ENCODE peak calls at places on chromosomes 5 and 9, in six cellular contexts. X, E, L, Y, S and N are unnamed samples. For H3K27me3 and H3K9me3, the result is how much of the 10 kb centered on the place peaks cover.

GRCh38 chr5:132456553-132457361 is 33.8 kb downstream of the IRF1 start:
- DNase-seq in S (no peak), L (peak), X (peak), Y (peak), E (no peak), N (peak)

GRCh38 chr5:108046955-108047670 is 334.8 kb downstream of the FBXL17 start:
- DNase-seq in L (no peak), Y (no peak), S (no peak), X (no peak), E (no peak), N (no peak)

GRCh38 chr5:97043511-97043910 is 98.9 kb downstream of the LIX1 start:
- DNase-seq in Y (no peak), S (no peak), X (no peak), E (no peak), L (no peak), N (no peak)

GRCh38 chr9:121322037-121322736 is 47.9 kb downstream of the STOM start:
- DNase-seq in S (peak), E (no peak), X (peak), Y (no peak), L (peak), N (no peak)

GRCh38 chr9:130846487-130847305 is 11.6 kb downstream of the ABL1 start:
- DNase-seq in L (peak), S (no peak), X (peak), Y (no peak), E (peak), N (peak)

GRCh38 chr5:102241809-102242421 is 54.2 kb downstream of the SLCO4C1 start:
- DNase-seq in E (no peak), L (no peak), X (no peak), S (peak), Y (no peak), N (no peak)

GRCh38 chr5:103849934-103850333 is 287.3 kb upstream of the NUDT12 start:
- DNase-seq in X (peak), L (peak), Y (no peak), E (no peak), S (no peak), N (no peak)

GRCh38 chr9:77897292-77897691 is 134.3 kb downstream of the GNAQ start:
- DNase-seq in S (no peak), L (no peak), E (no peak), X (no peak), Y (no peak), N (peak)

GRCh38 chr5:111453290-111453689 is 59.0 kb downstream of the STARD4 start:
- DNase-seq in Y (no peak), X (no peak), L (no peak), E (no peak), S (no peak), N (no peak)

GRCh38 chr9:16315720-16316119 is 554.8 kb downstream of the BNC2 start:
- DNase-seq in S (no peak), E (no peak), L (no peak), X (peak), Y (no peak), N (no peak)

GRCh38 chr5:108818613-108819272 is 71.0 kb downstream of the FER start:
- DNase-seq in E (no peak), L (no peak), Y (no peak), S (no peak), X (peak), N (no peak)

GRCh38 chr5:90097082-90097477 is 312.5 kb downstream of the CETN3 start:
- DNase-seq in E (no peak), L (no peak), S (no peak), X (no peak), Y (no peak), N (no peak)

GRCh38 chr5:73648490-73648889 is 22.5 kb downstream of the ARHGEF28 start:
- DNase-seq in E (no peak), L (no peak), X (no peak), S (no peak), Y (no peak), N (no peak)

GRCh38 chr9:114099523-114100270 is 605 bp upstream of the KIF12 start:
- DNase-seq in E (no peak), S (no peak), L (no peak), Y (no peak), X (no peak), N (no peak)

GRCh38 chr9:38153152-38153909 is 84.3 kb upstream of the SHB start:
- DNase-seq in E (no peak), S (peak), X (no peak), L (no peak), Y (no peak), N (no peak)

GRCh38 chr9:126157826-126158431 is 168.7 kb upstream of the MVB12B start:
- DNase-seq in L (no peak), Y (no peak), E (no peak), X (no peak), S (no peak), N (no peak)

GRCh38 chr9:96467784-96468183 is 17.8 kb downstream of the HABP4 start:
- DNase-seq in L (no peak), Y (no peak), S (no peak), E (no peak), X (no peak), N (no peak)

DNA sequence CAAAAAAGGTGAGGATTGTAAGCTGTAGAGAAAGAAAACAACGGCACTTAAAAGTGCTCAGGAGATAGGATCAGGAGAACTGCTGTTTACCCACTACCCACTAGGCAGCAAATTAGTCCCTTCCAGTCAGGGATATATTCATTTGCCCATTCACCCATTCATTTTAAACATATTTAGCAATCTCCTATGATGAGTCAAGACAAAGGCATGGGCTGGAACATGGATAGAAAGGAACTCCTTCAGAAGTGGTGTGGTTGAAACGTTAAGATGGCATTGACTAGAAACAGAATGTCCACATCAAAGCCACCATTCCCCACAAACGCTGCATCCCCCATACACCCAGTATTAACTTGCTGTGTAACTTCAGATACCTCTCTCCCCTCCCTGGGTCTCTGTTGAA is 225.7 kb downstream of the ASTN2 start:
- DNase-seq in Y (no peak), L (peak), E (no peak), X (no peak), S (no peak), N (no peak)
- H3K4me3 ChIP-seq in Y (no peak), L (no peak), E (no peak), X (no peak), S (no peak), N (no peak)

GRCh38 chr9:108300296-108301287 is 555.2 kb downstream of the ACTL7B start:
- DNase-seq in E (no peak), X (no peak), L (no peak), S (no peak), Y (no peak), N (no peak)
- H3K27me3 ChIP-seq in E (under half), X (under half), L (under half), S (under half), Y (under half), N (under half)

GRCh38 chr5:3888290-3888689 is 292.7 kb downstream of the IRX1 start:
- DNase-seq in E (no peak), X (no peak), L (no peak), Y (no peak), S (no peak), N (no peak)
- H3K9me3 ChIP-seq in E (under half), X (under half), L (under half), Y (under half), S (under half), N (under half)

GRCh38 chr9:129465834-129466535 is 154.9 kb downstream of the C9orf50 start:
- DNase-seq in E (no peak), S (no peak), X (no peak), Y (no peak), L (no peak), N (no peak)

GRCh38 chr9:129467004-129467588 is 153.8 kb downstream of the C9orf50 start:
- DNase-seq in E (no peak), L (no peak), S (no peak), Y (no peak), X (no peak), N (no peak)

GRCh38 chr9:129469988-129470316 is 150.9 kb downstream of the C9orf50 start:
- DNase-seq in S (no peak), L (no peak), X (no peak), Y (no peak), E (no peak), N (no peak)

GRCh38 chr9:129469188-129469987 is 151.5 kb downstream of the C9orf50 start:
- DNase-seq in X (no peak), L (no peak), E (no peak), S (no peak), Y (no peak), N (no peak)

GRCh38 chr9:129467739-129468666 is 152.9 kb downstream of the C9orf50 start:
- DNase-seq in Y (no peak), L (no peak), X (no peak), E (no peak), S (no peak), N (no peak)
- H3K4me3 ChIP-seq in Y (no peak), L (no peak), X (no peak), E (no peak), S (no peak), N (no peak)

GRCh38 chr9:134928796-134929559 is 11.3 kb upstream of the FCN1 start:
- DNase-seq in Y (no peak), S (no peak), X (no peak), L (no peak), E (peak), N (no peak)
- H3K27me3 ChIP-seq in Y (under half), S (under half), X (under half), L (under half), E (under half), N (under half)

GRCh38 chr5:171310816-171311697 is 2.0 kb downstream of the TLX3 start:
- DNase-seq in S (peak), L (peak), Y (no peak), E (peak), X (peak), N (peak)

GRCh38 chr5:171310334-171310815 is 1.3 kb downstream of the TLX3 start:
- DNase-seq in Y (no peak), X (no peak), E (peak), L (no peak), S (no peak), N (no peak)

GRCh38 chr5:171313481-171314206 is 4.6 kb downstream of the TLX3 start:
- DNase-seq in X (no peak), Y (no peak), E (peak), S (no peak), L (no peak), N (no peak)

GRCh38 chr5:171312129-171312819 is 3.2 kb downstream of the TLX3 start:
- DNase-seq in S (no peak), L (no peak), X (no peak), Y (no peak), E (peak), N (no peak)

GRCh38 chr5:171311698-171312083 is 2.6 kb downstream of the TLX3 start:
- DNase-seq in S (no peak), E (peak), L (no peak), X (no peak), Y (no peak), N (no peak)
- H3K9me3 ChIP-seq in S (under half), E (under half), L (under half), X (under half), Y (under half), N (under half)

GRCh38 chr5:157689942-157690689 is 18.8 kb downstream of the C5orf52 start:
- DNase-seq in E (no peak), X (no peak), L (no peak), Y (peak), S (no peak), N (no peak)
- H3K4me3 ChIP-seq in E (no peak), X (no peak), L (no peak), Y (no peak), S (no peak), N (no peak)

GRCh38 chr5:6581090-6581489 is 51.8 kb downstream of the NSUN2 start:
- DNase-seq in X (no peak), L (no peak), E (no peak), Y (no peak), S (no peak), N (no peak)

GRCh38 chr5:6583049-6583880 is 49.6 kb downstream of the NSUN2 start:
- DNase-seq in E (no peak), X (peak), S (peak), Y (no peak), L (no peak), N (peak)

GRCh38 chr5:6579535-6579934 is 53.3 kb downstream of the NSUN2 start:
- DNase-seq in E (no peak), S (no peak), X (no peak), L (no peak), Y (no peak), N (no peak)

GRCh38 chr5:6582507-6583048 is 50.3 kb downstream of the NSUN2 start:
- DNase-seq in S (no peak), X (no peak), E (no peak), L (no peak), Y (no peak), N (no peak)

DNA sequence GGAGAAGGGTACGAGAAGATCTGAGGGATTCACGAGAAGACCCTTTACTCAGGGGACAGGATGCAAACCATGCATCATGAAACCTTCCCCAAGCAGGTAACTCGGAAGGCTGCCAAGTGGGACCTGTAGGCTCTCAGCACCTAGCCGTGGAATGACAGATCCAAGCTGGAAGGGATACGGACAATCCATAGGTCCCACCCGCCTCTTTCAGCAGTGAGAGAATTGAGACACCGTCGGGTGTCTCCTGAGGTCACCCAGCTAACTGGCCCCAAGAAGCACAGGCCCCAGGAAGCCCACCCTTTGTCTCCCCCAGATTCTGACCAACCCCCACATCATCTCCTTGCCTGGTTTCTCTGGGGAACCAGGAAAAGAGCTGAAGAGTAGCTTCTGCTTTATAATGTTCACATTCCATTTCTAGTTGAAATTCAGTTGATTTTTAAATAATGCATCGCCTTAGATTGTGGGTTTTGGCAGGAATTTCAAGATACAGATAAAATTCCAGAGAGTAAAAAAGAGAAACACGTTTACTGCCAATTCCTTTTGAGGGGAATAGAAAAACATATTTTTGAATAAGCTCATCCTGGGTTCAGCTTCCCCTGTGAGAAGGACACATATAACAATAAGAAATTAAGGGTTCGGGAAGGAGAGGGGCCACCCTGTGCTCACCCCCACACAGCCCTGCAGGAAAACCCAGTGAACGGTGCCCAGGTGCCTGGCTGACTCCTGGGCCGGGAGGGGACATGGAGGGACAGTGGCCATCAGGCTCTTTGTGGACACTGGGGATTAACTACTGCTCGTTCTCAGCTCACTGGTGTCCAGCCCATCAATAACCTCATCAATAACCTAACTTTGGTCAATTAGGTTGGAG is 51.1 kb downstream of the NSUN2 start:
- DNase-seq in X (peak), E (no peak), L (no peak), S (no peak), Y (no peak), N (no peak)
- H3K27me3 ChIP-seq in X (under half), E (half or more), L (half or more), S (half or more), Y (under half), N (under half)

GRCh38 chr5:4101189-4101588 is 505.6 kb downstream of the IRX1 start:
- DNase-seq in S (no peak), L (no peak), E (no peak), X (no peak), Y (no peak), N (no peak)

GRCh38 chr5:4100739-4101138 is 505.1 kb downstream of the IRX1 start:
- DNase-seq in Y (no peak), E (no peak), L (no peak), S (no peak), X (no peak), N (no peak)

GRCh38 chr5:4108690-4109089 is 513.1 kb downstream of the IRX1 start:
- DNase-seq in L (no peak), E (no peak), S (no peak), X (no peak), Y (no peak), N (no peak)

GRCh38 chr5:4099401-4099800 is 503.8 kb downstream of the IRX1 start:
- DNase-seq in E (no peak), L (no peak), S (no peak), Y (no peak), X (no peak), N (no peak)

GRCh38 chr5:4104831-4105597 is 509.4 kb downstream of the IRX1 start:
- DNase-seq in Y (no peak), L (no peak), X (no peak), S (no peak), E (no peak), N (no peak)
- H3K9me3 ChIP-seq in Y (under half), L (under half), X (under half), S (under half), E (under half), N (under half)

GRCh38 chr5:125409101-125409495 is 662.7 kb upstream of the ZNF608 start:
- DNase-seq in Y (no peak), X (no peak), S (no peak), L (peak), E (no peak), N (no peak)
- H3K4me3 ChIP-seq in Y (no peak), X (no peak), S (no peak), L (no peak), E (no peak), N (no peak)